ENCODE peak calls at places on chromosome 13, in six cellular contexts. B is IMR-90, W is H9, C is neuronal stem cell, M is H1, U is trophoblast cell. Z is an unnamed sample.

GRCh38 chr13:71021810-71022422 is 845.1 kb downstream of the DACH1 start:
- DNase-seq in M (no peak), W (no peak), U (no peak), B (no peak), C (no peak), Z (peak)

GRCh38 chr13:45823583-45823982 is 28.0 kb downstream of the SIAH3 start:
- DNase-seq in B (no peak), C (no peak), U (no peak), M (no peak), W (no peak), Z (no peak)

GRCh38 chr13:114134111-114134943 is 1.9 kb upstream of the RASA3 start:
- DNase-seq in M (no peak), U (no peak), B (no peak), W (no peak), C (no peak), Z (no peak)

GRCh38 chr13:40799508-40799907 is 10.1 kb downstream of the SLC25A15 start:
- DNase-seq in C (no peak), W (no peak), M (no peak), U (no peak), B (no peak), Z (no peak)

GRCh38 chr13:78786399-78786879 is 127.5 kb upstream of the OBI1 start:
- DNase-seq in B (no peak), U (no peak), W (no peak), M (no peak), C (no peak), Z (no peak)

GRCh38 chr13:70809588-70809987 is 701.3 kb upstream of the KLHL1 start:
- DNase-seq in C (no peak), B (no peak), U (no peak), W (no peak), M (no peak), Z (no peak)

GRCh38 chr13:112251930-112252585 is 124.1 kb upstream of the SPACA7 start:
- DNase-seq in W (no peak), C (no peak), U (no peak), M (no peak), B (no peak), Z (no peak)

GRCh38 chr13:98549006-98549727 is 27.7 kb downstream of the STK24 start:
- DNase-seq in B (peak), M (no peak), C (no peak), W (no peak), U (no peak), Z (peak)

GRCh38 chr13:79374578-79374977 is 31.5 kb downstream of the RBM26 start:
- DNase-seq in B (no peak), W (no peak), M (no peak), U (no peak), C (no peak), Z (no peak)

GRCh38 chr13:76656496-76656895 is 229.7 kb downstream of the KCTD12 start:
- DNase-seq in C (no peak), W (no peak), U (no peak), M (no peak), B (no peak), Z (no peak)

GRCh38 chr13:97892717-97893116 is 60.8 kb upstream of the IPO5 start:
- DNase-seq in U (peak), C (no peak), W (no peak), M (no peak), B (peak), Z (peak)

GRCh38 chr13:67267136-67267535 is 37.0 kb upstream of the PCDH9 start:
- DNase-seq in M (no peak), U (no peak), C (no peak), W (no peak), B (peak), Z (no peak)

GRCh38 chr13:45951724-45952123 is 100.2 kb upstream of the SIAH3 start:
- DNase-seq in W (no peak), M (no peak), U (no peak), B (peak), C (no peak), Z (no peak)

GRCh38 chr13:56558698-56559320 is 581.9 kb upstream of the PRR20A start:
- DNase-seq in C (no peak), B (no peak), W (no peak), U (no peak), M (no peak), Z (no peak)

GRCh38 chr13:78160793-78161192 is 242.2 kb upstream of the EDNRB start:
- DNase-seq in M (no peak), W (no peak), C (no peak), U (no peak), B (peak), Z (peak)

GRCh38 chr13:30362869-30363268 is 55.5 kb upstream of the KATNAL1 start:
- DNase-seq in C (no peak), M (no peak), W (no peak), B (no peak), U (no peak), Z (no peak)

GRCh38 chr13:113490496-113491417 is at the start of gene DCUN1D2:
- DNase-seq in B (peak), W (peak), M (peak), C (peak), U (peak), Z (peak)

GRCh38 chr13:111005364-111005763 is 90.5 kb upstream of the ANKRD10 start:
- DNase-seq in U (no peak), W (no peak), C (no peak), M (no peak), B (peak), Z (peak)

GRCh38 chr13:93903909-93904308 is 575.6 kb downstream of the DCT start:
- DNase-seq in U (no peak), C (no peak), B (peak), M (no peak), W (no peak), Z (peak)

GRCh38 chr13:45278096-45278645 is 62.8 kb downstream of the TPT1 start:
- DNase-seq in M (no peak), B (no peak), U (no peak), W (no peak), C (no peak), Z (no peak)

GRCh38 chr13:23753523-23753922 is 135.7 kb downstream of the MIPEP start:
- DNase-seq in U (no peak), B (peak), M (no peak), W (no peak), C (no peak), Z (peak)

GRCh38 chr13:20190481-20191310 is 2.0 kb downstream of the GJB2 start:
- DNase-seq in M (no peak), U (no peak), W (no peak), B (peak), C (no peak), Z (peak)

GRCh38 chr13:44834404-44834803 is 154.9 kb downstream of the NUFIP1 start:
- DNase-seq in B (no peak), C (no peak), U (no peak), M (no peak), W (no peak), Z (no peak)

DNA sequence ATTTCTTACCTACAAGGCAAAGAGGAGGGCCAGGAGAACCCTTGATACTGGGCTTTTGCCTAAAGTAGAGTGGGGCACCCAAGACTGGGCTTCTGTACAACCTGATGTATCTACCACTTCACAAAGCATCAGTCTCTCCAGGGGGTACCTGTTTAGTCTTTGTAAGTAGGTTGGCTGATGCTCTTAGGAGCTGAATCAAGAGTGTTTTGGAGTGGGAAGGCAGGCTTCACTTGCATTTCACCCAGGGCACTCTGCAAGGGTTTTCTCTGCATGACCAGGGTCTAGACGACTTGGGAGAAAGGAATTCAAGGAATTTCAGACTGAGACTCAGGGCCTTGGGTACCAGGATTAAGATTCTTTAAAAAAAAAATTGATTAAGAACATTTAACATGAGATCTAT is 361.5 kb downstream of the RFC3 start:
- DNase-seq in B (peak), U (no peak), W (no peak), M (no peak), C (no peak), Z (no peak)
- H2BK120ac ChIP-seq in B (no peak), U (no peak), W (no peak), M (no peak), C (no peak), Z (peak)

DNA sequence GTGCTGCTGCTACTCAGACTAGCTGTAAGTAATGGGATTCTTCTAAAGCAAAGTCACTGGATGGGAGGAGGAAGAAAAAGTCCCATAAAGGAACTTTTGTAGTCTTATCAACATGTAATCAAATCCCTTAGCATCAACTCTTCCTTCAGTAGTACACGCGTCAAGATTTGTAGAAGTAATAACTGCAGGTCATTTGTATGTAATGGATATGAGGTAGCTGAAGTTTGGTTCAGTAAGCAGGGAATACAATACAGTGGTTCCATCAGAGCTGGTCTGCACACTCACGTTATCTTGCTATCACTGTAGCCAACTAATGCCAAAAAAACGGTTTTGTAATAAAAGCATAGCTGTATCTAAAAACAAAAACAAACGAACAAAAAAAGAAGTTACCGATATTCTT is 72.4 kb upstream of the ZDHHC20 start:
- DNase-seq in B (no peak), M (no peak), U (no peak), C (no peak), W (no peak), Z (no peak)
- H4K91ac ChIP-seq in B (no peak), M (no peak), U (no peak), C (no peak), W (no peak), Z (no peak)

DNA sequence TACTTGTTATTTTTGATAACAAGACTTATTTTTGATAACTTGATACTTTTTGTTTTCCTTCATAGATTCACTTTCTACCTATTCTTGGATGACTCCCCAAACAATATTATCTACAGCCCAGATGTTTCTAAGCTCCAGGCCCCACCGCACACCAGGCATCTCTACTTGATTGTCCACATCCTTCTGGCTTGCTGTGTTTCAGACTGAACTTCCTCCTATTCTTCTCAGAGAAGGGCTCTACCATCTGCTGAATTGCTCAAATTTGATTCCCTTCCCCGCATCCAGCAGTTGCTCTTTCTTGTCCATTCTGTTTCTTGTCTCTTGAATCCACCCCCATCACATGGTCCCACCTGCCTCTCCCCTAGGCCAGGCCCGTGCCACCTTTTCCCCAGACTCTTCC is 13.0 kb downstream of the NUDT15 start:
- DNase-seq in U (no peak), B (no peak), C (no peak), M (no peak), W (no peak), Z (no peak)
- H2BK120ac ChIP-seq in U (no peak), B (no peak), C (no peak), M (no peak), W (no peak), Z (no peak)

DNA sequence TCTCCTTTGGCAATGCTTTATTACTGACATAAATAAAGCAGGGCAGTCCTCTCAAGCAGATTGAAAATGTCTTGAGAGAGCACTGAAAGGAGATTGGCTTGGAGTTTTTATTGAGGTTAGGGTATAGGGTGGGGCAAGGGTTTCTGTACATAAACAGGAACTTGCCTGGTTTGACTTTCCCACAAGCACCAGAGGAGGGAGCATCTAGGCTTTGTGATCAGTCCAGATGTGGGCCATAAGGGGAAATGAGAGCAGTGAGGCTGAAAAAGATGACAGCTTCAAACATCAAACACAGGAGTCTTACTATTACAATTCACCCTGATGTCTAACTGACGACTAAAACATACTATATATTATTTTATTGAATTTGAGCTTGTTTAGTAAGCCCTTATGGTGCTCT is 260.9 kb downstream of the MTUS2 start:
- DNase-seq in B (no peak), W (no peak), C (no peak), U (peak), M (no peak), Z (peak)
- H4K91ac ChIP-seq in B (no peak), W (no peak), C (no peak), U (no peak), M (no peak), Z (no peak)

DNA sequence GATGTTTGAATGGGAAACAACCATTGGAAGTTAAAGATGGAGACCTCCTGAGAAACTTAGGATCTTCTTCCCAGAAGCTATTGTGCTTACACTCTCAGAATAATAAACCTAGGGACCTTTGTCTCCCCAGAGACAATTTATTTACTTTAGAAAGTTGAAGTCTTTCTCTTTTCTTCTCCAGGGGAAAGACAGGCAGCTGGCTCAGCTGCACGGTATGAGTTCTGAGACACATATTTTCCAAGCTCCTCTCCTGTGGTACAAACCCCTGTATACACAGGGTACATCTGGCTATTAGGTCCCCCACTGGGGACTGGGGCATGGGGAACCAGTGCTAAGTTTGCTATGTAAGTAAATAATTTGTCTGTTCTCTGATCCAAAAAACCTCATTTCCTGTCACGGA is 67.5 kb upstream of the POSTN start:
- DNase-seq in C (no peak), M (no peak), W (no peak), U (no peak), B (peak), Z (peak)
- H2BK120ac ChIP-seq in C (no peak), M (no peak), W (no peak), U (no peak), B (no peak), Z (no peak)

GRCh38 chr13:86974995-86975328 is 696.2 kb upstream of the SLITRK5 start:
- DNase-seq in B (no peak), C (no peak), U (no peak), M (no peak), W (no peak), Z (no peak)
- H4K91ac ChIP-seq in B (no peak), C (no peak), U (no peak), M (no peak), W (no peak), Z (no peak)

GRCh38 chr13:34152996-34153395 is 335.0 kb downstream of the RFC3 start:
- DNase-seq in W (no peak), B (no peak), U (no peak), C (no peak), M (no peak), Z (no peak)

GRCh38 chr13:34155931-34156607 is 338.1 kb downstream of the RFC3 start:
- DNase-seq in U (peak), M (no peak), C (no peak), B (peak), W (no peak), Z (peak)

GRCh38 chr13:34153428-34154180 is 335.7 kb downstream of the RFC3 start:
- DNase-seq in W (no peak), U (no peak), M (no peak), C (no peak), B (no peak), Z (peak)

GRCh38 chr13:34151885-34152284 is 333.9 kb downstream of the RFC3 start:
- DNase-seq in M (no peak), U (peak), W (no peak), C (no peak), B (no peak), Z (no peak)

DNA sequence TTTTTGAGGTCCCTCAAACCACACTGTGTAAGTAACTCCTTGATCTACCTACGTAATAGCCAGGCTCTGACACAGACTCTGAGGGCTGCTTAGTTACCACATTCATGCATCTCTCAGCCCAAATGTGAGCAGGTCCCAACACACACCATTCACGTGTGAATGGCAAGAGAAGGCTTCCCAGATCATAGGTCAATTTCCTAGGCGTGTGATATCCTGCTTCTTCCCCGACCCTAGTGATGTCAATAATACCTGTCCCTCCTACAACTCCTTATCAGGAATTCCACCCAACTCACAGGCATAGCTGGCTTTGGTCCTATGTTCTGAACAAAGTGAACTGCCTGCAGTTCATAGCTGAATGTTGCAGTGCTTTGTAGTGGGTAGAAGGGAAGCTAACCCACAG is 334.5 kb downstream of the RFC3 start:
- DNase-seq in U (no peak), B (no peak), C (no peak), W (no peak), M (no peak), Z (no peak)
- H2BK120ac ChIP-seq in U (no peak), B (no peak), C (no peak), W (no peak), M (no peak), Z (peak)